ENCODE peak calls at places on chromosomes 3 and 15, in eight cellular contexts. P is kidney, Y is ovary, K is osteoblast, W is A549, N is GM23338, H is sigmoid colon, V is OCI-LY7. G is an unnamed sample.

GRCh38 chr3:142180761-142181362 is 31.5 kb upstream of the TFDP2 start:
- DNase-seq in P (no peak), Y (peak; percentile 54), K (no peak), W (peak; percentile 38), N (peak; percentile 71), H (no peak), V (peak; percentile 57), G (no peak)

GRCh38 chr3:135994708-135995335 is 29.3 kb downstream of the PPP2R3A start:
- DNase-seq in P (no peak), Y (no peak), K (no peak), W (no peak), N (no peak), H (no peak), V (no peak), G (no peak)

GRCh38 chr15:65603134-65603533 is 7.8 kb downstream of the INTS14 start:
- DNase-seq in P (no peak), Y (no peak), K (peak; percentile 10), W (no peak), N (no peak), H (no peak), V (no peak), G (no peak)

GRCh38 chr3:155739154-155739553 is 5.7 kb downstream of the PLCH1 start:
- DNase-seq in P (no peak), Y (no peak), K (no peak), W (peak; percentile 51), N (no peak), H (no peak), V (peak; percentile 26), G (no peak)

GRCh38 chr3:197501879-197502620 is 53.7 kb downstream of the BDH1 start:
- DNase-seq in P (no peak), Y (no peak), K (peak; percentile 99), W (peak; percentile 28), N (peak; percentile 90), H (no peak), V (peak; percentile 31), G (no peak)

GRCh38 chr3:29601861-29602585 is 321.2 kb downstream of the RBMS3 start:
- DNase-seq in P (no peak), Y (no peak), K (no peak), W (no peak), N (no peak), H (no peak), V (no peak), G (no peak)

GRCh38 chr3:45807133-45807532 is 10.8 kb upstream of the SLC6A20 start:
- DNase-seq in P (no peak), Y (no peak), K (no peak), W (no peak), N (no peak), H (no peak), V (no peak), G (no peak)

GRCh38 chr15:66997212-66997611 is 68.2 kb upstream of the SMAD3 start:
- DNase-seq in P (no peak), Y (no peak), K (peak; percentile 87), W (no peak), N (no peak), H (no peak), V (no peak), G (no peak)

GRCh38 chr3:45226206-45226915 is at the start of gene TMEM158:
- DNase-seq in P (peak; percentile 93), Y (peak; percentile 68), K (peak; percentile 99), W (peak; percentile 45), N (peak; percentile 84), H (peak; percentile 88), V (no peak), G (peak; percentile 66)

GRCh38 chr15:68617001-68617400 is 38.2 kb downstream of the CORO2B start:
- DNase-seq in P (no peak), Y (peak; percentile 58), K (peak; percentile 65), W (no peak), N (no peak), H (no peak), V (no peak), G (no peak)

GRCh38 chr3:153097213-153097612 is 64.8 kb upstream of the RAP2B start:
- DNase-seq in P (no peak), Y (no peak), K (no peak), W (no peak), N (no peak), H (no peak), V (no peak), G (no peak)

GRCh38 chr15:60009124-60009523 is 5.0 kb downstream of the FOXB1 start:
- DNase-seq in P (no peak), Y (no peak), K (no peak), W (no peak), N (peak; percentile 50), H (no peak), V (no peak), G (no peak)

GRCh38 chr15:92326236-92326635 is 67.4 kb upstream of the ST8SIA2 start:
- DNase-seq in P (no peak), Y (no peak), K (no peak), W (no peak), N (no peak), H (no peak), V (no peak), G (no peak)

GRCh38 chr3:191762323-191762960 is 301.5 kb downstream of the PYDC2 start:
- DNase-seq in P (no peak), Y (no peak), K (no peak), W (peak; percentile 45), N (peak; percentile 60), H (no peak), V (no peak), G (no peak)

GRCh38 chr3:58529516-58530353 is 7.3 kb downstream of the ACOX2 start:
- DNase-seq in P (peak; percentile 66), Y (no peak), K (peak; percentile 41), W (peak; percentile 60), N (peak; percentile 90), H (no peak), V (peak; percentile 58), G (no peak)

GRCh38 chr3:49260711-49261357 is 16.2 kb downstream of the C3orf62 start:
- DNase-seq in P (no peak), Y (no peak), K (peak; percentile 66), W (no peak), N (no peak), H (no peak), V (no peak), G (no peak)
- H3K4me1 ChIP-seq in P (peaks cover 3% of the 10 kb centered on the region), Y (peaks cover under 1% of the 10 kb centered on the region), K (no peaks in the 10 kb centered on the region), W (peaks cover 2% of the 10 kb centered on the region), N (no peaks in the 10 kb centered on the region), H (peaks cover 22% of the 10 kb centered on the region), V (no peaks in the 10 kb centered on the region), G (no peaks in the 10 kb centered on the region)

GRCh38 chr15:100215031-100215842 is 126.5 kb downstream of the ADAMTS17 start:
- DNase-seq in P (peak; percentile 19), Y (no peak), K (no peak), W (no peak), N (no peak), H (no peak), V (no peak), G (peak; percentile 34)
- H3K27ac ChIP-seq in P (peak overlapping the region; percentile 59), Y (no peak overlapping the region), K (no peak overlapping the region), W (no peak overlapping the region), N (no peak overlapping the region), H (no peak overlapping the region), V (no peak overlapping the region), G (no peak overlapping the region)

DNA sequence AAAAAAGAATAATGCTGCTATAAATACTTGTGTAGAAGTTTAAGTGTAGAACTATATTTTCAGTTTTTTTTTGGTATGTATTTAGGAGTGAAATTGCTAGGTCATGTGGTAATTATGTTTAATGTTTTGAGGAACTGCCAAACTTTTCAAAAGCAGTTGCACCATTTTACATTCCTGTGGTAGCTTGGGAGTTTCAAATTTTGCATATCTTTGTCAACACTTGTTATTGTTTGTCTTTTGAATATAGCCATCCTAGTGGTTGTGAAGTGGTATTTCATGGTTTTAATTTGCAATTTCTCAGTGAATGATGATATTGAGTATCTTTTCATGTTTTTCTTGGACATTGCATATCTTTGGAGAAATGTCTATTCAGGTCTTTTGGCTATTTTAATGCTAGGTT is 30.4 kb downstream of the SKIL start:
- DNase-seq in P (no peak), Y (no peak), K (no peak), W (peak; percentile 28), N (no peak), H (no peak), V (no peak), G (no peak)
- TF ChIP-seq CTCF in P (no peak), Y (no peak), K (no peak), W (no peak), N (peak; percentile 27), H (no peak), V (no peak), G (no peak)

DNA sequence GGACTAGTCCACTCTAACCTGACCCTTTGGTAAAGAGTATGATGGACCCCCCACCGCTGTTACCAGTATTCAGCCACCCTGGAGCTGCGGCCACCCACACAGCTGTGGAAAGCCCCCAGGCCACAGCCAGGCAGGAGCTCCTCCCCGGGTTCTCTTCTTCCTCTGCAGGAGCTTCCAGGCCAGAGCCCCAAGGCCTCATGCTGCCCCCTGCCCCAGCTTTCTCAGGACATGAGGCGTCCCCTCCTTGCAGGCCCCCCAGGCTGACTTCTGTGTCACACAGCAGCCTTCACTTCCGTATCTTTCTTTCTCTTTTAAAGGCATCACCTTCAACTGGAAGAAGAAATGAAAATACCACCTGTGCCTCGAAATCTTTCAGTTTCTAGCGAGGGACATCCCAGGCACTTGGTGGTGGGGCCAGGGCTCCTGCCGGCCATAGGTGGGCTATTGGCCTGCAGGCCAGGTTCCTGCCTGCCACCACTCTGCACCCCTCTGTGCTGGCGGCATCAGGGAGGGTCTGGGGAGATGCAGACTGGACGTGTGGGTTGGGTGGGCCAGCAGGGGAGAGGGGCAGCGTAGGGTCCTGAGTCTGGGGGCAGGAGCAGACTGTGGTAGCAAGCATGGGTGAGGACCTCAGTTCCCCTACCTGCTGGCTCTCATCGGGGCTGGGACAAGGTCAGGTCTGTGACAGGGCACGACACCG is 19.9 kb downstream of the KLF13 start:
- DNase-seq in P (no peak), Y (no peak), K (peak; percentile 62), W (no peak), N (no peak), H (no peak), V (peak; percentile 84), G (no peak)
- H3K4me1 ChIP-seq in P (peaks cover 83% of the 10 kb centered on the region), Y (peaks cover 7% of the 10 kb centered on the region), K (no peaks in the 10 kb centered on the region), W (peaks cover 13% of the 10 kb centered on the region), N (peaks cover 4% of the 10 kb centered on the region), H (peaks cover 67% of the 10 kb centered on the region), V (peaks cover 98% of the 10 kb centered on the region), G (peaks cover 100% of the 10 kb centered on the region)

GRCh38 chr15:63173116-63173470 is 15.8 kb upstream of the RPS27L start:
- DNase-seq in P (no peak), Y (no peak), K (no peak), W (no peak), N (no peak), H (no peak), V (no peak), G (no peak)

GRCh38 chr15:63178034-63178433 is 11.4 kb upstream of the RAB8B start:
- DNase-seq in P (no peak), Y (no peak), K (no peak), W (no peak), N (no peak), H (no peak), V (no peak), G (no peak)

GRCh38 chr15:63176302-63176701 is 13.1 kb upstream of the RAB8B start:
- DNase-seq in P (no peak), Y (no peak), K (no peak), W (peak; percentile 42), N (no peak), H (no peak), V (no peak), G (no peak)

GRCh38 chr15:63169796-63170195 is 12.5 kb upstream of the RPS27L start:
- DNase-seq in P (no peak), Y (no peak), K (no peak), W (no peak), N (no peak), H (no peak), V (no peak), G (peak; percentile 86)

GRCh38 chr15:63172376-63173115 is 15.3 kb upstream of the RPS27L start:
- DNase-seq in P (no peak), Y (no peak), K (no peak), W (no peak), N (no peak), H (no peak), V (no peak), G (peak; percentile 90)
- H3K27ac ChIP-seq in P (no peak overlapping the region), Y (no peak overlapping the region), K (no peak overlapping the region), W (no peak overlapping the region), N (no peak overlapping the region), H (no peak overlapping the region), V (no peak overlapping the region), G (peak overlapping the region; percentile 94)

G was measured in gastrocnemius medialis.